ENCODE peak calls at places on chromosomes 3 and 15, in six cellular contexts. I is GM23248, L is small intestine, Y is right lobe of liver, B is endodermal cell, S is IMR-90. Z is an unnamed sample.

GRCh38 chr3:40116478-40117162 is 192.9 kb upstream of the EIF1B start:
- DNase-seq in B (no peak), S (peak; percentile 6), Y (no peak), I (peak; percentile 88), L (no peak), Z (peak; percentile 66)

GRCh38 chr3:115272036-115272824 is 125.1 kb upstream of the ZBTB20 start:
- DNase-seq in L (no peak), S (peak; percentile 66), B (no peak), I (peak; percentile 97), Y (no peak), Z (peak; percentile 51)

GRCh38 chr3:140845878-140846277 is 95.8 kb upstream of the SLC25A36 start:
- DNase-seq in I (no peak), S (no peak), B (no peak), L (no peak), Y (no peak), Z (no peak)

GRCh38 chr15:76336254-76337046 is at the start of gene ISL2:
- DNase-seq in L (peak; percentile 47), S (peak; percentile 96), I (peak; percentile 90), Y (peak; percentile 80), B (peak; percentile 95), Z (peak; percentile 59)

GRCh38 chr3:35932995-35933394 is 293.7 kb downstream of the ARPP21 start:
- DNase-seq in Y (no peak), I (peak; percentile 72), B (no peak), S (peak; percentile 94), L (no peak), Z (peak; percentile 97)

GRCh38 chr3:171809513-171810277 is 588 bp downstream of the PLD1 start:
- DNase-seq in L (peak; percentile 84), S (peak; percentile 95), I (peak; percentile 99), B (peak; percentile 88), Y (peak; percentile 81), Z (peak; percentile 89)

GRCh38 chr15:78873796-78874761 is 1.4 kb downstream of the MORF4L1 start:
- DNase-seq in L (peak; percentile 33), I (peak; percentile 60), Y (peak; percentile 75), S (peak; percentile 22), B (no peak), Z (no peak)

GRCh38 chr15:91515188-91515754 is 338.2 kb upstream of the SLCO3A1 start:
- DNase-seq in L (no peak), I (peak; percentile 94), S (peak; percentile 92), Y (no peak), B (no peak), Z (peak; percentile 72)

GRCh38 chr3:23999012-23999641 is 54.0 kb downstream of the NR1D2 start:
- DNase-seq in L (peak; percentile 40), I (peak; percentile 67), Y (peak; percentile 67), S (peak; percentile 42), B (peak; percentile 92), Z (peak; percentile 72)

GRCh38 chr3:126342991-126343661 is 14.1 kb downstream of the KLF15 start:
- DNase-seq in I (no peak), Y (peak; percentile 51), B (peak; percentile 86), L (no peak), S (peak; percentile 5), Z (no peak)

GRCh38 chr3:21326704-21327103 is 424.3 kb downstream of the ZNF385D start:
- DNase-seq in B (no peak), L (no peak), I (peak; percentile 68), Y (no peak), S (peak; percentile 7), Z (no peak)

GRCh38 chr15:67070892-67071664 is 5.7 kb downstream of the SMAD3 start:
- DNase-seq in I (no peak), B (peak; percentile 72), S (peak; percentile 11), Y (no peak), L (no peak), Z (no peak)

GRCh38 chr15:39066677-39067076 is 502.1 kb upstream of the RASGRP1 start:
- DNase-seq in S (peak; percentile 10), B (no peak), L (no peak), I (peak; percentile 37), Y (no peak), Z (no peak)

GRCh38 chr15:85541744-85542143 is 161.3 kb downstream of the AKAP13 start:
- DNase-seq in S (peak; percentile 37), L (no peak), Y (no peak), B (no peak), I (peak; percentile 13), Z (no peak)

GRCh38 chr15:97196066-97197027 is 764.2 kb upstream of the ARRDC4 start:
- DNase-seq in I (no peak), L (no peak), B (peak; percentile 49), S (no peak), Y (no peak), Z (no peak)

GRCh38 chr3:106281231-106281630 is 412.4 kb upstream of the CBLB start:
- DNase-seq in S (peak; percentile 77), B (no peak), I (no peak), L (no peak), Y (no peak), Z (peak; percentile 67)

GRCh38 chr3:55893045-55893664 is 406.0 kb upstream of the WNT5A start:
- DNase-seq in Y (no peak), B (no peak), L (no peak), I (no peak), S (peak; percentile 81), Z (peak; percentile 31)

GRCh38 chr3:45786801-45787495 is 9.4 kb downstream of the SLC6A20 start:
- DNase-seq in I (no peak), Y (no peak), B (peak; percentile 24), S (no peak), L (no peak), Z (no peak)

GRCh38 chr15:41933771-41934170 is 38.6 kb downstream of the EHD4 start:
- DNase-seq in B (no peak), S (peak; percentile 41), L (peak; percentile 64), I (peak; percentile 81), Y (no peak), Z (no peak)

GRCh38 chr3:56025316-56025715 is 443.0 kb downstream of the ERC2 start:
- DNase-seq in S (no peak), L (no peak), B (no peak), I (no peak), Y (no peak), Z (no peak)

GRCh38 chr3:102092617-102093466 is 243.5 kb downstream of the NFKBIZ start:
- DNase-seq in S (peak; percentile 67), Y (no peak), B (no peak), L (no peak), I (peak; percentile 53), Z (peak; percentile 29)

GRCh38 chr3:2657408-2657807 is 452.8 kb downstream of the IL5RA start:
- DNase-seq in S (peak; percentile 95), B (no peak), L (no peak), I (no peak), Y (no peak), Z (no peak)

GRCh38 chr3:119700269-119700919 is 2.4 kb upstream of the CFAP91 start:
- DNase-seq in B (no peak), L (peak; percentile 80), Y (no peak), I (peak; percentile 30), S (peak; percentile 57), Z (peak; percentile 56)

GRCh38 chr3:186303985-186304384 is 58.0 kb downstream of the DGKG start:
- DNase-seq in B (peak; percentile 67), S (no peak), I (no peak), Y (no peak), L (no peak), Z (no peak)

GRCh38 chr3:127425505-127426443 is 137.9 kb upstream of the PRR20G start:
- DNase-seq in I (no peak), Y (peak; percentile 27), L (no peak), S (no peak), B (peak; percentile 41), Z (no peak)

GRCh38 chr3:173473237-173473636 is 75.7 kb downstream of the NLGN1 start:
- DNase-seq in B (no peak), I (no peak), S (no peak), L (no peak), Y (no peak), Z (no peak)

DNA sequence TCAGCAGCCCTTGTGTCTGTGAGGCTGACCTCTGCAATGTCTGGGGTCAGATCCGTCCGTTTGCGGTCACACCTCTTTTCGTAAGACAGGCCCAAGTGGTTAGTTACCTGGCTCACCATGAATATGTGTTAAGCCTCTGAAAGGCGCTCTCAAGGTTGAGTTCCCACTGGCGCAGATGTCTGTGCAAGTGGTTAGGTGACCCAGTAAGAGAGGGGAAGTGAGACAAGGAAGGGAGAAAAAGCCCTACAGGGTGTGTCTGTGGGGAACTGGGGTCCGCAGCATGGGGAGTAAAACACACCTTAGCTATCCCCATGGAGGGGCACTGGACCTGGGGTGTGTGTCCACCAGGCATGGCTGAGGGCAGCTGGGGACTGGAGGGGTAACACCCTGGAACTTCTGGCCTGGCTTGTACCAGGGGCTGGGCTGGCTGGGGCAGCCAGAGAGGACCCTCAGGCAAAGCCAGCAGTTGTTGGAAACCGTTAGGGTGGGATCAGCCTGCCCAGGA is 391.6 kb upstream of the PROK2 start:
- DNase-seq in L (no peak), S (no peak), Y (no peak), B (no peak), I (no peak), Z (no peak)
- H3K27ac ChIP-seq in L (no peak overlapping the region), S (no peak overlapping the region), Y (no peak overlapping the region), B (no peak overlapping the region), I (no peak overlapping the region), Z (no peak overlapping the region)

DNA sequence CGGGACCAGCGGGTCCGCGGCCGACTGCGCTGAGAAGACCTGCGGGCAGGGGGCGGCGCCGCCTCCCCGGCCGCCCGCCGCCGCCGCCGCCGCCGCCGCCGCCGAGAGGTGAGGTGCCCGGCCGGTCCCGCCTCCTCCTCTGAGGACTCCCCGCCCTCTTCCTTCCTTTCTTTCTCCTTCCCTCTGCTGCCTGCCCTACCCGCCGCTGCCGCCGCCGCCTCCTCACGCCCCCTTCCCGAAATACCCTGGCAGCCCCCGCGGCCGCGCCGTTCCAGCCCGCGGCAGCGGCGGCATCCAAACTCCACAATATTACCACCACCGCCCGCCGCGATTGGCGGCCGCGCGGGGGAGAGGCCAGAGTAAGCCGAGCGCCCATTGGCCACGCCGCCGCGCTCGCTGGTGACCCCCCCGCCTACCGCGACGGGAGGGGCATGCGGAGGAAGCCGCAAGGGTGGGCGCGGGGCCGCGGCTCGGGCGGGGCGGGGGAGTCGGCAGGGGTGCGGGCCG is 61.8 kb upstream of the ANKRD28 start:
- DNase-seq in B (peak; percentile 93), S (peak; percentile 74), L (peak; percentile 87), Y (peak; percentile 89), I (peak; percentile 91), Z (peak; percentile 58)
- H3K27ac ChIP-seq in B (peak overlapping the region; percentile 28), S (peak overlapping the region; percentile 50), L (peak overlapping the region; percentile 85), Y (peak overlapping the region; percentile 89), I (no peak overlapping the region), Z (peak overlapping the region; percentile 37)

GRCh38 chr3:43906847-43907507 is 216.2 kb downstream of the ABHD5 start:
- DNase-seq in Y (no peak), L (no peak), S (no peak), I (no peak), B (no peak), Z (no peak)
- H3K27ac ChIP-seq in Y (no peak overlapping the region), L (no peak overlapping the region), S (no peak overlapping the region), I (no peak overlapping the region), B (no peak overlapping the region), Z (no peak overlapping the region)

GRCh38 chr3:51712511-51712931 is 5.7 kb downstream of the GRM2 start:
- DNase-seq in S (no peak), B (peak; percentile 28), L (no peak), Y (peak; percentile 39), I (no peak), Z (no peak)

GRCh38 chr3:51711352-51712019 is 4.6 kb downstream of the GRM2 start:
- DNase-seq in B (no peak), Y (peak; percentile 26), I (no peak), S (no peak), L (no peak), Z (no peak)

GRCh38 chr3:51710631-51711351 is 3.9 kb downstream of the GRM2 start:
- DNase-seq in L (no peak), I (peak; percentile 13), S (no peak), Y (peak; percentile 34), B (peak; percentile 83), Z (no peak)

GRCh38 chr3:51712963-51713362 is 6.1 kb downstream of the GRM2 start:
- DNase-seq in L (no peak), Y (peak; percentile 30), B (peak; percentile 24), I (no peak), S (no peak), Z (no peak)

GRCh38 chr3:51712020-51712385 is 5.1 kb downstream of the GRM2 start:
- DNase-seq in Y (no peak), L (no peak), B (no peak), I (no peak), S (no peak), Z (no peak)
- H3K27ac ChIP-seq in Y (no peak overlapping the region), L (no peak overlapping the region), B (no peak overlapping the region), I (no peak overlapping the region), S (no peak overlapping the region), Z (no peak overlapping the region)